ENCODE peak calls at places on chromosomes 13 and 19, in ten cellular contexts. One of them, this sample, is unnamed.

GRCh38 chr19:56110515-56111448 is 10.3 kb downstream of the ZNF787 start:
- DNase-seq in CD4-positive, alpha-beta T cell: no peak
- DNase-seq in gastrocnemius medialis: no peak
- DNase-seq in HL-60: no peak
- DNase-seq in cardiac fibroblast: peak
- DNase-seq in psoas muscle: peak
- DNase-seq in cardiac muscle cell: peak
- DNase-seq in HFFc6: no peak
- DNase-seq in AG04449: no peak
- DNase-seq in spleen: peak
- DNase-seq in this sample: no peak

GRCh38 chr19:29671393-29672076 is 6.3 kb downstream of the PLEKHF1 start:
- DNase-seq in CD4-positive, alpha-beta T cell: peak
- DNase-seq in gastrocnemius medialis: peak
- DNase-seq in HL-60: peak
- DNase-seq in cardiac fibroblast: peak
- DNase-seq in psoas muscle: peak
- DNase-seq in cardiac muscle cell: no peak
- DNase-seq in HFFc6: no peak
- DNase-seq in AG04449: no peak
- DNase-seq in spleen: peak
- DNase-seq in this sample: no peak

GRCh38 chr13:45500492-45501174 is 35.9 kb downstream of the COG3 start:
- DNase-seq in CD4-positive, alpha-beta T cell: no peak
- DNase-seq in gastrocnemius medialis: no peak
- DNase-seq in HL-60: no peak
- DNase-seq in cardiac fibroblast: peak
- DNase-seq in psoas muscle: no peak
- DNase-seq in cardiac muscle cell: no peak
- DNase-seq in HFFc6: peak
- DNase-seq in AG04449: no peak
- DNase-seq in spleen: no peak
- DNase-seq in this sample: no peak

GRCh38 chr19:55095260-55096060 is 19.8 kb downstream of the EPS8L1 start:
- DNase-seq in CD4-positive, alpha-beta T cell: no peak
- DNase-seq in gastrocnemius medialis: no peak
- DNase-seq in HL-60: no peak
- DNase-seq in cardiac fibroblast: no peak
- DNase-seq in psoas muscle: no peak
- DNase-seq in cardiac muscle cell: no peak
- DNase-seq in HFFc6: no peak
- DNase-seq in AG04449: no peak
- DNase-seq in spleen: no peak
- DNase-seq in this sample: no peak

GRCh38 chr19:56837892-56838679 is 2.4 kb downstream of the PEG3 start:
- DNase-seq in CD4-positive, alpha-beta T cell: no peak
- DNase-seq in gastrocnemius medialis: peak
- DNase-seq in HL-60: peak
- DNase-seq in cardiac fibroblast: peak
- DNase-seq in psoas muscle: peak
- DNase-seq in cardiac muscle cell: no peak
- DNase-seq in HFFc6: no peak
- DNase-seq in AG04449: no peak
- DNase-seq in spleen: no peak
- DNase-seq in this sample: no peak

GRCh38 chr19:3046621-3047306 is 15.5 kb downstream of the TLE5 start:
- DNase-seq in CD4-positive, alpha-beta T cell: no peak
- DNase-seq in gastrocnemius medialis: no peak
- DNase-seq in HL-60: no peak
- DNase-seq in cardiac fibroblast: peak
- DNase-seq in psoas muscle: no peak
- DNase-seq in cardiac muscle cell: peak
- DNase-seq in HFFc6: no peak
- DNase-seq in AG04449: no peak
- DNase-seq in spleen: no peak
- DNase-seq in this sample: no peak

GRCh38 chr13:95128045-95128643 is 173.1 kb downstream of the ABCC4 start:
- DNase-seq in CD4-positive, alpha-beta T cell: no peak
- DNase-seq in gastrocnemius medialis: no peak
- DNase-seq in HL-60: no peak
- DNase-seq in cardiac fibroblast: no peak
- DNase-seq in psoas muscle: no peak
- DNase-seq in cardiac muscle cell: no peak
- DNase-seq in HFFc6: no peak
- DNase-seq in AG04449: no peak
- DNase-seq in spleen: no peak
- DNase-seq in this sample: no peak

GRCh38 chr19:6236310-6237291 is 43.2 kb downstream of the MLLT1 start:
- DNase-seq in CD4-positive, alpha-beta T cell: no peak
- DNase-seq in gastrocnemius medialis: no peak
- DNase-seq in HL-60: no peak
- DNase-seq in cardiac fibroblast: no peak
- DNase-seq in psoas muscle: no peak
- DNase-seq in cardiac muscle cell: no peak
- DNase-seq in HFFc6: no peak
- DNase-seq in AG04449: no peak
- DNase-seq in spleen: peak
- DNase-seq in this sample: no peak

GRCh38 chr19:40719414-40719894 is 2.5 kb downstream of the ITPKC start:
- DNase-seq in CD4-positive, alpha-beta T cell: no peak
- DNase-seq in gastrocnemius medialis: no peak
- DNase-seq in HL-60: no peak
- DNase-seq in cardiac fibroblast: no peak
- DNase-seq in psoas muscle: peak
- DNase-seq in cardiac muscle cell: no peak
- DNase-seq in HFFc6: no peak
- DNase-seq in AG04449: no peak
- DNase-seq in spleen: no peak
- DNase-seq in this sample: no peak

GRCh38 chr13:98779695-98780094 is 27.2 kb upstream of the SLC15A1 start:
- DNase-seq in CD4-positive, alpha-beta T cell: no peak
- DNase-seq in gastrocnemius medialis: no peak
- DNase-seq in HL-60: no peak
- DNase-seq in cardiac fibroblast: no peak
- DNase-seq in psoas muscle: no peak
- DNase-seq in cardiac muscle cell: no peak
- DNase-seq in HFFc6: no peak
- DNase-seq in AG04449: no peak
- DNase-seq in spleen: no peak
- DNase-seq in this sample: no peak

GRCh38 chr19:32876236-32876918 is 6.8 kb upstream of the SLC7A9 start:
- DNase-seq in CD4-positive, alpha-beta T cell: no peak
- DNase-seq in gastrocnemius medialis: no peak
- DNase-seq in HL-60: no peak
- DNase-seq in cardiac fibroblast: no peak
- DNase-seq in psoas muscle: no peak
- DNase-seq in cardiac muscle cell: no peak
- DNase-seq in HFFc6: no peak
- DNase-seq in AG04449: no peak
- DNase-seq in spleen: peak
- DNase-seq in this sample: peak

GRCh38 chr13:29922896-29923295 is 72.5 kb upstream of the UBL3 start:
- DNase-seq in CD4-positive, alpha-beta T cell: no peak
- DNase-seq in gastrocnemius medialis: no peak
- DNase-seq in HL-60: no peak
- DNase-seq in cardiac fibroblast: peak
- DNase-seq in psoas muscle: no peak
- DNase-seq in cardiac muscle cell: no peak
- DNase-seq in HFFc6: peak
- DNase-seq in AG04449: no peak
- DNase-seq in spleen: no peak
- DNase-seq in this sample: no peak

GRCh38 chr13:78806457-78806856 is 147.5 kb upstream of the OBI1 start:
- DNase-seq in CD4-positive, alpha-beta T cell: no peak
- DNase-seq in gastrocnemius medialis: no peak
- DNase-seq in HL-60: no peak
- DNase-seq in cardiac fibroblast: no peak
- DNase-seq in psoas muscle: no peak
- DNase-seq in cardiac muscle cell: no peak
- DNase-seq in HFFc6: peak
- DNase-seq in AG04449: no peak
- DNase-seq in spleen: no peak
- DNase-seq in this sample: no peak

GRCh38 chr19:4573682-4574081 is 14.2 kb upstream of the SEMA6B start:
- DNase-seq in CD4-positive, alpha-beta T cell: no peak
- DNase-seq in gastrocnemius medialis: no peak
- DNase-seq in HL-60: no peak
- DNase-seq in cardiac fibroblast: no peak
- DNase-seq in psoas muscle: no peak
- DNase-seq in cardiac muscle cell: no peak
- DNase-seq in HFFc6: no peak
- DNase-seq in AG04449: no peak
- DNase-seq in spleen: no peak
- DNase-seq in this sample: no peak

GRCh38 chr13:39148513-39148961 is 110.3 kb downstream of the NHLRC3 start:
- DNase-seq in CD4-positive, alpha-beta T cell: no peak
- DNase-seq in gastrocnemius medialis: peak
- DNase-seq in HL-60: no peak
- DNase-seq in cardiac fibroblast: peak
- DNase-seq in psoas muscle: no peak
- DNase-seq in cardiac muscle cell: no peak
- DNase-seq in HFFc6: no peak
- DNase-seq in AG04449: peak
- DNase-seq in spleen: no peak
- DNase-seq in this sample: no peak

GRCh38 chr19:17829855-17830566 is 8.7 kb upstream of the INSL3 start:
- DNase-seq in CD4-positive, alpha-beta T cell: no peak
- DNase-seq in gastrocnemius medialis: no peak
- DNase-seq in HL-60: no peak
- DNase-seq in cardiac fibroblast: peak
- DNase-seq in psoas muscle: no peak
- DNase-seq in cardiac muscle cell: peak
- DNase-seq in HFFc6: no peak
- DNase-seq in AG04449: no peak
- DNase-seq in spleen: no peak
- DNase-seq in this sample: no peak
- TF ChIP-seq CTCF in CD4-positive, alpha-beta T cell: no peak
- TF ChIP-seq CTCF in gastrocnemius medialis: no peak
- TF ChIP-seq CTCF in HL-60: no peak
- TF ChIP-seq CTCF in cardiac fibroblast: no peak
- TF ChIP-seq CTCF in psoas muscle: no peak
- TF ChIP-seq CTCF in cardiac muscle cell: no peak
- TF ChIP-seq CTCF in HFFc6: no peak
- TF ChIP-seq CTCF in AG04449: no peak
- TF ChIP-seq CTCF in spleen: no peak
- TF ChIP-seq CTCF in this sample: peak

DNA sequence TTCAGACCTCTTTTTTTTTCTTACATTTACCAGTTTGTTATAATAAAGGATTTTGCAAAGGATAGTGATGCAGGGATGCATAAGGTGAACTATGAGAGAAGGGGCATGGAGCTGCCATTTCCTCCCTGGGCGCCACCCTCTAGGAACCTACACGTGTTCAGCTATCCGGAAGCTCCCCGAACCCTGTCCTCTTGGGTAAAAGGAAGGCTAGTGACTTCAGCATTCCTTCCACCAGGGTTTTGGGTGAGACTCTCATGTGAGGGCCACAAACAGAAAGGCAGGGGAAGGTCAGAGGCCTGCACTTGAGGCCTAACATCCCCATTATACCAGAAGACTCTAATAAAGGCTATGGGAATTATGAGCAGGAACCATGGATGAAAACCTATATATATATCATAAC is 57.3 kb downstream of the IFT88 start:
- DNase-seq in CD4-positive, alpha-beta T cell: no peak
- DNase-seq in gastrocnemius medialis: no peak
- DNase-seq in HL-60: no peak
- DNase-seq in cardiac fibroblast: no peak
- DNase-seq in psoas muscle: no peak
- DNase-seq in cardiac muscle cell: no peak
- DNase-seq in HFFc6: no peak
- DNase-seq in AG04449: no peak
- DNase-seq in spleen: no peak
- DNase-seq in this sample: no peak
- TF ChIP-seq CTCF in CD4-positive, alpha-beta T cell: no peak
- TF ChIP-seq CTCF in gastrocnemius medialis: no peak
- TF ChIP-seq CTCF in HL-60: no peak
- TF ChIP-seq CTCF in cardiac fibroblast: no peak
- TF ChIP-seq CTCF in psoas muscle: no peak
- TF ChIP-seq CTCF in cardiac muscle cell: no peak
- TF ChIP-seq CTCF in HFFc6: peak
- TF ChIP-seq CTCF in AG04449: no peak
- TF ChIP-seq CTCF in spleen: no peak
- TF ChIP-seq CTCF in this sample: no peak

GRCh38 chr19:42629191-42629590 is 34.5 kb upstream of the CEACAM8 start:
- DNase-seq in CD4-positive, alpha-beta T cell: no peak
- DNase-seq in gastrocnemius medialis: no peak
- DNase-seq in HL-60: no peak
- DNase-seq in cardiac fibroblast: no peak
- DNase-seq in psoas muscle: no peak
- DNase-seq in cardiac muscle cell: no peak
- DNase-seq in HFFc6: no peak
- DNase-seq in AG04449: no peak
- DNase-seq in spleen: no peak
- DNase-seq in this sample: no peak

GRCh38 chr19:42635233-42635539 is 40.5 kb upstream of the CEACAM8 start:
- DNase-seq in CD4-positive, alpha-beta T cell: no peak
- DNase-seq in gastrocnemius medialis: no peak
- DNase-seq in HL-60: no peak
- DNase-seq in cardiac fibroblast: no peak
- DNase-seq in psoas muscle: no peak
- DNase-seq in cardiac muscle cell: no peak
- DNase-seq in HFFc6: no peak
- DNase-seq in AG04449: no peak
- DNase-seq in spleen: no peak
- DNase-seq in this sample: no peak

GRCh38 chr19:42634409-42635232 is 39.9 kb upstream of the CEACAM8 start:
- DNase-seq in CD4-positive, alpha-beta T cell: peak
- DNase-seq in gastrocnemius medialis: no peak
- DNase-seq in HL-60: peak
- DNase-seq in cardiac fibroblast: peak
- DNase-seq in psoas muscle: no peak
- DNase-seq in cardiac muscle cell: no peak
- DNase-seq in HFFc6: peak
- DNase-seq in AG04449: no peak
- DNase-seq in spleen: no peak
- DNase-seq in this sample: no peak
- TF ChIP-seq CTCF in CD4-positive, alpha-beta T cell: peak
- TF ChIP-seq CTCF in gastrocnemius medialis: no peak
- TF ChIP-seq CTCF in HL-60: peak
- TF ChIP-seq CTCF in cardiac fibroblast: peak
- TF ChIP-seq CTCF in psoas muscle: peak
- TF ChIP-seq CTCF in cardiac muscle cell: peak
- TF ChIP-seq CTCF in HFFc6: peak
- TF ChIP-seq CTCF in AG04449: peak
- TF ChIP-seq CTCF in spleen: no peak
- TF ChIP-seq CTCF in this sample: peak

DNA sequence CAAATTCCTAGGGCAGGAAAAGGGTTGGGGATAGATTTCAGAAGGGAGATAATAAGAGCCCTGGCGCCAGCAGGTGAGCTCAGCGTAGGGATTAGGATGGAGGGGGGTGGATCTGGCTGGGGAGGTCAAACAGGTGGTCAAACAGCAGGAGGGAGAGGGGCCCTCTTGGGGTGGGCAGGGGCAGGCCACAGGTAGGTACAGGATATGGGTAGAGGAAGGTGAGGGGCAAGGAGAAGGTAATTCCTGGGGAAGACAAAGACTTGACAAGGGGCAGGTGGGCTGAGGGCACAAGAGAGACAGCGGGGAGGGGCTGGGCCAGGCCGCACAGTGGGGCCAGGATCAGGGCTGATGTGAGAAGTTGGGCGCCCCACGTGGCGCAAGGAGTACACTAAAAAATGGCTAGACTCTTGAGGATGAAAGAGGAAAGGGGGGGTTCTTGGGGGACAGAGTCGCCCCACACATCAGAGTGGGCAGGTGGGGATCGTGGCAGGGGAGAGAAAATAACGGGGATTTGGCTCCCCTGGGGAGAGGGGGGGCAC is 713 bp downstream of the KRI1 start:
- DNase-seq in CD4-positive, alpha-beta T cell: peak
- DNase-seq in gastrocnemius medialis: no peak
- DNase-seq in HL-60: no peak
- DNase-seq in cardiac fibroblast: peak
- DNase-seq in psoas muscle: peak
- DNase-seq in cardiac muscle cell: peak
- DNase-seq in HFFc6: no peak
- DNase-seq in AG04449: no peak
- DNase-seq in spleen: no peak
- DNase-seq in this sample: no peak
- TF ChIP-seq CTCF in CD4-positive, alpha-beta T cell: no peak
- TF ChIP-seq CTCF in gastrocnemius medialis: no peak
- TF ChIP-seq CTCF in HL-60: peak
- TF ChIP-seq CTCF in cardiac fibroblast: peak
- TF ChIP-seq CTCF in psoas muscle: no peak
- TF ChIP-seq CTCF in cardiac muscle cell: peak
- TF ChIP-seq CTCF in HFFc6: no peak
- TF ChIP-seq CTCF in AG04449: peak
- TF ChIP-seq CTCF in spleen: no peak
- TF ChIP-seq CTCF in this sample: no peak

This sample was measured in type B pancreatic cell.